ENCODE peak calls at places on chromosomes 7 and 10, in seven cellular contexts. J is fibroblast of lung, Z is Panc1, U is neural crest cell, N is A549, S is heart left ventricle, O is endothelial cell. K is an unnamed sample.

GRCh38 chr7:153381275-153382119 is 621.9 kb downstream of the ACTR3B start:
- DNase-seq in J (no peak), Z (peak; percentile 20), U (no peak), N (peak; percentile 15), S (no peak), O (peak; percentile 38), K (no peak)

GRCh38 chr7:51019891-51020855 is 237.5 kb upstream of the GRB10 start:
- DNase-seq in J (no peak), Z (no peak), U (no peak), N (no peak), S (no peak), O (no peak), K (no peak)

GRCh38 chr7:1252543-1253090 is 19.9 kb downstream of the UNCX start:
- DNase-seq in J (no peak), Z (no peak), U (no peak), N (no peak), S (no peak), O (no peak), K (no peak)

GRCh38 chr10:122459586-122460273 is 1.6 kb upstream of the HTRA1 start:
- DNase-seq in J (peak; percentile 59), Z (no peak), U (no peak), N (no peak), S (no peak), O (no peak), K (peak; percentile 33)

GRCh38 chr10:45376364-45376801 is 2.4 kb downstream of the ALOX5 start:
- DNase-seq in J (no peak), Z (no peak), U (no peak), N (no peak), S (no peak), O (no peak), K (no peak)

GRCh38 chr7:117472335-117472734 is 7.5 kb upstream of the CFTR start:
- DNase-seq in J (no peak), Z (no peak), U (no peak), N (no peak), S (peak; percentile 16), O (no peak), K (no peak)

GRCh38 chr7:110544199-110544598 is 546.7 kb upstream of the LRRN3 start:
- DNase-seq in J (peak; percentile 45), Z (no peak), U (no peak), N (no peak), S (no peak), O (no peak), K (no peak)

GRCh38 chr7:28605427-28605826 is 193.1 kb downstream of the CREB5 start:
- DNase-seq in J (no peak), Z (no peak), U (no peak), N (no peak), S (peak; percentile 32), O (no peak), K (no peak)

GRCh38 chr7:68873616-68874015 is 724.7 kb upstream of the AUTS2 start:
- DNase-seq in J (no peak), Z (no peak), U (no peak), N (no peak), S (no peak), O (no peak), K (no peak)

GRCh38 chr7:157461805-157462771 is 125.3 kb downstream of the DNAJB6 start:
- DNase-seq in J (no peak), Z (no peak), U (no peak), N (no peak), S (no peak), O (no peak), K (no peak)

GRCh38 chr10:69651362-69651761 is 21.3 kb downstream of the FAM241B start:
- DNase-seq in J (no peak), Z (no peak), U (no peak), N (no peak), S (no peak), O (no peak), K (no peak)

GRCh38 chr7:50317221-50317678 is 12.7 kb downstream of the IKZF1 start:
- DNase-seq in J (no peak), Z (no peak), U (no peak), N (no peak), S (no peak), O (no peak), K (no peak)

GRCh38 chr7:93147358-93147757 is 827 bp downstream of the SAMD9L start:
- DNase-seq in J (peak; percentile 66), Z (no peak), U (no peak), N (peak; percentile 10), S (peak; percentile 36), O (no peak), K (peak; percentile 65)

GRCh38 chr7:142337406-142338001 is 79.6 kb upstream of the PRSS58 start:
- DNase-seq in J (no peak), Z (no peak), U (no peak), N (no peak), S (no peak), O (no peak), K (no peak)

GRCh38 chr7:42747073-42747472 is 164.8 kb downstream of the C7orf25 start:
- DNase-seq in J (peak; percentile 32), Z (no peak), U (no peak), N (no peak), S (no peak), O (no peak), K (peak; percentile 25)

DNA sequence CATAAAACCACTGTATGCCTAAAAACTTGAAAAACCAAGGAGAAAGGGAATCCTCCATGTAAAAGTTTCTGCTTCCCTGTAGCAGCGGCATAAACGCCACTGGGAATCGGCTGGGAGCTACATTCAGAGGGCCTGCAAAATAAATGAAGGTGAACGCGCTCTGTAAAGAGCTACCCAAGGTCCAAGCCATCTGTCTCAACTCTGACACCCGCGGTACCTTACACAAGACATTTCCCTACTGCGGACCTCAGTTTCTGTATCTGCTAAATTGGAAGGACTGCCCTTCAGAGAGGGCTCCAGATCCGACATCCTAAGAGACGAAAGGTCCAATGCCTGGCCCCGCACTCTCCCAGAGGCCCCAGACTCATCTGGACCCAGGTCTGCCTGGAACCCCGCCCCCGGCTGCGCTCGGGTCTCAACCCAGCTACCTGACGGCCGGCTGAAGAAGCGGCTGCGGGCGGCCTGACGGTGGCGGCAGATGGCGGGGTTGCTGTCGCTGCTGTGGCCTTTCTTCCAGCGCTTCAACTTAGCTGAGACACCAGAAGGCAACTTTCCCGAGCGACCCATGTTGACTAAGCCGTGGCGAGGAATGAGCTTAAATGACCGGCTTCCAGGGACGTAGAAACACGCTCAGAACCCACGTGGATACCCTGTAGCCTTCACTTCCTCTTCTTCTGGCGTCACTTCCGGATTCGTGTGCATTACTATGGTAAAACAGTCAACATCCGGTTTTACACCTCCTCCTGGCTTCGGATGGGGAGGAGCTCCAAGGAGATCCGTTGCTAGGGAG is at the start of gene RRP12:
- DNase-seq in J (peak; percentile 98), Z (peak; percentile 96), U (peak; percentile 60), N (peak; percentile 99), S (peak; percentile 92), O (peak; percentile 80), K (peak; percentile 99)
- TF ChIP-seq CTCF in J (no peak), Z (no peak), U (peak; percentile 43), N (no peak), S (no peak), O (no peak), K (peak; percentile 9)

GRCh38 chr10:5482016-5482415 is 17.4 kb downstream of the CALML5 start:
- DNase-seq in J (no peak), Z (no peak), U (no peak), N (no peak), S (no peak), O (no peak), K (no peak)
- TF ChIP-seq CTCF in J (no peak), Z (no peak), U (no peak), N (no peak), S (no peak), O (no peak), K (no peak)

DNA sequence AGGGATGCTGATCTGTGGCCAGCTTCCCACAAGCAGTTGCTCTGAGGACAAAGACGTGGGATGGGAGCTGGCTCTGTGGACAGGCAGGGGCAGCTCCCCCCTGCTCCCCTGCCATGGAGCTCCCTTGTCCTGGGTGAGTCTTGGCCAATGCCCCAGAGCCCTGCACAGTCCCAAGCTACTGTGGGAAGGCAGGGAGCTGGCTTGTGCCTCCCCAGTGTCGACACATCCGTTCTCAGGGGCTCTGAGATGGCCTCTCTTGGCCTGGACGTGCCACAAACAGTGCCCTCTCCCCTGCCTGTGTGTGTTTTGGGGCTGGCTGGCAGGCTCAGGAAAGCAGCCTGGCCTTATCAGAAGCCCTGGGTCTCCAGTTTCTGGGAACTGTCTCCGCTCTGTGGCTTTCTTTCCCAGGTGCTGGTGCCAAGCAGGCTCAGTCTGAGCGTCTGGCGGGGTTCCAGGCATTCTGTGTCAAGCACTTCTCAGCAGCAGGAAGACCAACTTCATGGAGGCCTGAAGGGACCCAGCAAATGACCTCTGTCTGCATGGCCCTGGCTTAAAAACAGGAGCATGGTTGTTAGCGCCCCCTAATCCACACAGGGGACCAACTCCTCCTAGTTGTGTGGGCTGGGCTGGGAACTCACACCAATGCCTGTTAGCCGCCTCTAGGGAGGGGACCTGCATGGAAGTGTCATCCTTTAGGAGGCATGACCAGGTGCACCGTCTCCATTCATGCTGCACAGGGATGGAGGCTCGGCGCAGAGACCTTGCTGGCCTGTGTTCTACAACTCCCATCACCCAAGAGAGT is 375.2 kb downstream of the RPS24 start:
- DNase-seq in J (peak; percentile 21), Z (no peak), U (no peak), N (no peak), S (peak; percentile 85), O (no peak), K (no peak)
- TF ChIP-seq CTCF in J (no peak), Z (no peak), U (no peak), N (no peak), S (no peak), O (no peak), K (no peak)

DNA sequence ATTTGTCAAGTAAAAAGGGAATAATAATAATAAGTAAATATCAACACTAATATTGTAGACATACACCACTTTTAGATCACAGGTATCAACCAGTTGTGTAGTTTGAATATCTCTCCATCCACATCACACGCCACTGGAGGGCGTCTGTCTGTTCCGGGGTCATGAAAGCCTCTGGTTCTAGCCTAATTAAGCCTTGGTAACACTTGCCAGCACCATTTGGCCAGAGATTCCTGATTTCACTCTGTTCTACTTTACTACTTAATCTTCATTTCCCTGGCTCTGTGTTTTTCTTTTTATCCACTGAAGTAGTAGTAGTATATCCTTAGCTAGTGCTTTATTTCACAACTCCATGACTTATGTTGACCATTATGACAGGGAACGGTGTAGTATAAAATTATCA is 285.6 kb upstream of the POM121L12 start:
- DNase-seq in J (no peak), Z (no peak), U (no peak), N (no peak), S (no peak), O (peak; percentile 14), K (no peak)
- TF ChIP-seq CTCF in J (no peak), Z (peak; percentile 17), U (peak; percentile 29), N (no peak), S (no peak), O (no peak), K (no peak)

GRCh38 chr7:65397730-65398142 is 24.1 kb downstream of the ZNF92 start:
- DNase-seq in J (no peak), Z (no peak), U (no peak), N (no peak), S (no peak), O (no peak), K (peak; percentile 28)
- TF ChIP-seq CTCF in J (no peak), Z (no peak), U (no peak), N (no peak), S (no peak), O (no peak), K (no peak)

GRCh38 chr7:138865843-138866242 is 67.8 kb upstream of the ATP6V0A4 start:
- DNase-seq in J (no peak), Z (no peak), U (no peak), N (no peak), S (no peak), O (no peak), K (no peak)
- TF ChIP-seq CTCF in J (peak; percentile 36), Z (no peak), U (no peak), N (peak; percentile 58), S (no peak), O (peak; percentile 18), K (peak; percentile 35)